ENCODE peak calls at places on chromosome 13, in six cellular contexts. E is H1, S is germinal center, B is IMR-90, D is lower lobe of right lung, A is cardiac muscle cell. W is an unnamed sample.

GRCh38 chr13:21675095-21676007 is 4.5 kb downstream of the FGF9 start:
- DNase-seq in B (no peak), S (peak), D (peak), E (peak), A (peak), W (peak)

GRCh38 chr13:111166882-111167281 is 51.8 kb downstream of the ARHGEF7 start:
- DNase-seq in D (no peak), B (no peak), S (peak), E (no peak), A (no peak), W (no peak)

GRCh38 chr13:31884556-31884955 is 145.2 kb downstream of the RXFP2 start:
- DNase-seq in A (no peak), S (no peak), D (no peak), E (no peak), B (no peak), W (no peak)

GRCh38 chr13:68697551-68697950 is 1410.1 kb upstream of the ATXN8OS start:
- DNase-seq in B (no peak), A (no peak), S (no peak), E (no peak), D (no peak), W (no peak)

GRCh38 chr13:46232281-46232680 is 20.6 kb downstream of the LRRC63 start:
- DNase-seq in E (no peak), A (no peak), D (no peak), S (no peak), B (peak), W (no peak)

GRCh38 chr13:38045278-38046048 is 175.9 kb upstream of the TRPC4 start:
- DNase-seq in E (no peak), B (peak), D (no peak), A (peak), S (no peak), W (no peak)

GRCh38 chr13:26590379-26590778 is 32.9 kb downstream of the WASF3 start:
- DNase-seq in A (no peak), B (no peak), S (no peak), E (no peak), D (no peak), W (no peak)

GRCh38 chr13:104553156-104553555 is 1486.9 kb upstream of the SLC10A2 start:
- DNase-seq in S (no peak), E (no peak), B (peak), A (no peak), D (no peak), W (no peak)

GRCh38 chr13:32728327-32728726 is 142.1 kb downstream of the PDS5B start:
- DNase-seq in D (no peak), E (no peak), A (no peak), B (no peak), S (no peak), W (no peak)

GRCh38 chr13:28110414-28110813 is 10.0 kb upstream of the FLT3 start:
- DNase-seq in D (no peak), S (no peak), A (no peak), E (no peak), B (no peak), W (no peak)

GRCh38 chr13:111187879-111188643 is 73.0 kb downstream of the ARHGEF7 start:
- DNase-seq in B (peak), S (no peak), E (no peak), D (no peak), A (peak), W (no peak)

GRCh38 chr13:64553411-64554129 is 2676.6 kb downstream of the PCDH9 start:
- DNase-seq in D (no peak), B (peak), S (no peak), E (no peak), A (no peak), W (no peak)

GRCh38 chr13:114073881-114074551 is 58.4 kb downstream of the RASA3 start:
- DNase-seq in D (no peak), E (no peak), A (no peak), B (no peak), S (no peak), W (no peak)

GRCh38 chr13:99039718-99040280 is 61.9 kb upstream of the DOCK9 start:
- DNase-seq in A (no peak), B (no peak), D (no peak), E (no peak), S (no peak), W (no peak)

GRCh38 chr13:40981361-40981760 is 37.8 kb downstream of the ELF1 start:
- DNase-seq in A (no peak), S (no peak), D (no peak), E (no peak), B (no peak), W (no peak)

W was measured in pancreas.